ENCODE peak calls at places on chromosome 9, in six cellular contexts. G is psoas muscle; J is sigmoid colon; E is CD8-positive, alpha-beta T cell; A is ovary; D is heart left ventricle. S is an unnamed sample. For H3K4me1 and H3K9me3, the result is how much of the 10 kb centered on the place peaks cover.

GRCh38 chr9:92094655-92095054 is 20.6 kb downstream of the SPTLC1 start:
- DNase-seq in G (no peak), D (no peak), J (no peak), A (no peak), E (no peak), S (no peak)

GRCh38 chr9:16915126-16915831 is 44.8 kb upstream of the BNC2 start:
- DNase-seq in G (peak), J (no peak), A (no peak), D (no peak), E (no peak), S (no peak)

GRCh38 chr9:34884732-34885131 is 73.4 kb upstream of the PHF24 start:
- DNase-seq in D (no peak), G (no peak), J (no peak), A (no peak), E (no peak), S (no peak)

GRCh38 chr9:111356567-111357244 is 26.7 kb upstream of the OR2K2 start:
- DNase-seq in G (peak), D (no peak), E (no peak), A (no peak), J (peak), S (no peak)

GRCh38 chr9:116234091-116234490 is 80.5 kb downstream of the PAPPA start:
- DNase-seq in A (no peak), G (no peak), D (no peak), E (no peak), J (no peak), S (no peak)

GRCh38 chr9:9091387-9091786 is 1291.8 kb upstream of the DMAC1 start:
- DNase-seq in J (no peak), E (no peak), D (no peak), G (no peak), A (no peak), S (no peak)

GRCh38 chr9:133250741-133251170 is 24.2 kb downstream of the ABO start:
- DNase-seq in E (no peak), A (no peak), G (no peak), D (no peak), J (no peak), S (no peak)

GRCh38 chr9:78004478-78005229 is 27.0 kb downstream of the GNAQ start:
- DNase-seq in E (no peak), G (no peak), J (no peak), A (no peak), D (no peak), S (no peak)

GRCh38 chr9:120583958-120584369 is 4.0 kb upstream of the CDK5RAP2 start:
- DNase-seq in E (peak), A (no peak), G (peak), J (no peak), D (no peak), S (peak)

GRCh38 chr9:134492281-134492691 is 149.3 kb upstream of the COL5A1 start:
- DNase-seq in D (no peak), A (no peak), E (no peak), J (peak), G (no peak), S (peak)

GRCh38 chr9:14198544-14199510 is 115.1 kb downstream of the NFIB start:
- DNase-seq in J (peak), E (no peak), D (peak), G (peak), A (peak), S (peak)

GRCh38 chr9:86652696-86653095 is 294.6 kb downstream of the GAS1 start:
- DNase-seq in J (no peak), G (no peak), D (no peak), A (no peak), E (no peak), S (no peak)

GRCh38 chr9:15622596-15622995 is 69.8 kb downstream of the CCDC171 start:
- DNase-seq in J (no peak), G (no peak), A (no peak), D (no peak), E (no peak), S (no peak)

GRCh38 chr9:93886911-93887310 is 68.2 kb downstream of the BARX1 start:
- DNase-seq in J (no peak), G (no peak), A (no peak), E (no peak), D (no peak), S (no peak)

GRCh38 chr9:124664143-124664542 is 107.0 kb downstream of the NR6A1 start:
- DNase-seq in D (no peak), G (no peak), J (no peak), E (no peak), A (no peak), S (no peak)

GRCh38 chr9:27383524-27383923 is 86.6 kb upstream of the EQTN start:
- DNase-seq in G (no peak), E (no peak), A (no peak), D (no peak), J (no peak), S (no peak)
- H3K4me3 ChIP-seq in G (no peak), E (no peak), A (no peak), D (no peak), J (no peak), S (no peak)

GRCh38 chr9:37253377-37253937 is 133.1 kb downstream of the ZCCHC7 start:
- DNase-seq in J (no peak), D (no peak), A (no peak), G (no peak), E (no peak), S (no peak)
- H3K4me1 ChIP-seq in J (under half), D (under half), A (under half), G (under half), E (under half), S (under half)

GRCh38 chr9:137354153-137354844 is 52.2 kb upstream of the NRARP start:
- DNase-seq in E (no peak), G (no peak), J (no peak), D (peak), A (no peak), S (no peak)

GRCh38 chr9:137350696-137351584 is 48.9 kb upstream of the NRARP start:
- DNase-seq in D (peak), G (no peak), A (no peak), J (no peak), E (no peak), S (no peak)

GRCh38 chr9:137352511-137353222 is 50.6 kb upstream of the NRARP start:
- DNase-seq in G (no peak), J (no peak), D (peak), A (no peak), E (no peak), S (no peak)

GRCh38 chr9:137353223-137354152 is 51.4 kb upstream of the NRARP start:
- DNase-seq in E (no peak), D (peak), G (no peak), A (no peak), J (no peak), S (no peak)

DNA sequence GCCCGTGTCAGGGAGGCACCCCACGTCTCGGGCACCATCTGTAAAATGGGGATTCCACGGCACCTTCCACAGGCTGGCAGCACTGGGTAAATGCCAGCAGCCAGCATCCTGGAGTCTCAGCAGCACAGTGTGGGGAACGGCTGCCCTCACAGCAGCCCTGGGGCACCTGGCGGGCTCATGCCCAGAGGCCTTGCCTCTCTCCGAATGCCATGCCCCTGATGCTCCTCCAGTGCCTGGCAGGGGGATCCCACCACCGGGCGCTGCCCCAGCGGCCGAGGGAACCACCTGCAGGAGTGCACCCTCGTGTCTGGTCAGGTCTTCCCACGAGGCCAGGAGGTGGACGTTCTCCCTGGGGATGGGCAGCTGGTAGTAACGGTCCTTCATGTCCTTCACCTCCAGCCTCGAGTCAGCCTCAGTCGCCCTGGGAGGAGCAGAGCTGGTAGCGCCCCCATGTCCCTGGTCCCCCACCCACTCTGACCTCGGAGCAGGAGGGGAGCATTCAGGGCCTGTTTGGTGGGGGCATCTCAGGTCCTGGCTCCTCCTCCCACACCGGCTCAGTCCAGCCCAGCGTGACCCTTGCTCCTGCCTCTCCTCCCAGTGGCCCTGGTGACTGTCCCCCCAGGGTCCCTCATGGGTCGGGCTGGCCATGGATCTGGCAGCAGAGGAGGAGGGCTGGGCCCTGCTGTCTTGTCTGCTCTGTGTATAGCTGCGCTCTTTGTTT is 49.9 kb upstream of the NRARP start:
- DNase-seq in J (no peak), G (no peak), E (no peak), A (no peak), D (no peak), S (no peak)
- H3K9me3 ChIP-seq in J (under half), G (under half), E (under half), A (under half), D (under half), S (under half)

GRCh38 chr9:83385317-83385716 is 152.9 kb downstream of the FRMD3 start:
- DNase-seq in A (no peak), E (no peak), J (no peak), D (no peak), G (no peak), S (peak)
- H3K4me3 ChIP-seq in A (no peak), E (no peak), J (no peak), D (no peak), G (no peak), S (no peak)

GRCh38 chr9:73157811-73158210 is 6.1 kb downstream of the ANXA1 start:
- DNase-seq in J (no peak), G (no peak), D (no peak), E (no peak), A (no peak), S (no peak)
- H3K4me1 ChIP-seq in J (half or more), G (under half), D (under half), E (half or more), A (under half), S (under half)

GRCh38 chr9:40909821-40910220 is 218.7 kb downstream of the FOXD4L6 start:
- DNase-seq in J (no peak), D (no peak), A (no peak), E (no peak), G (no peak), S (no peak)
- H3K9me3 ChIP-seq in J (half or more), D (under half), A (half or more), E (half or more), G (half or more), S (under half)